ENCODE peak calls at places on chromosomes 2 and 18, in seven cellular contexts. Y is PC-3, A is upper lobe of right lung, P is body of pancreas, K is coronary artery, R is WERI-Rb-1, I is vagina. B is an unnamed sample.

GRCh38 chr2:218381916-218382366 is at the start of gene SLC11A1:
- DNase-seq in I (no peak), P (peak; percentile 83), A (peak; percentile 90), R (no peak), Y (no peak), K (peak; percentile 80), B (peak; percentile 27)

GRCh38 chr2:96468904-96469303 is 36.3 kb downstream of the NEURL3 start:
- DNase-seq in K (no peak), R (no peak), I (no peak), Y (no peak), P (no peak), A (no peak), B (no peak)

GRCh38 chr2:16645088-16645487 is 20.5 kb downstream of the CYRIA start:
- DNase-seq in Y (no peak), R (no peak), A (no peak), I (no peak), K (no peak), P (no peak), B (no peak)

GRCh38 chr2:166932032-166932431 is 43.8 kb downstream of the XIRP2 start:
- DNase-seq in I (no peak), Y (peak; percentile 67), K (no peak), R (no peak), A (no peak), P (no peak), B (no peak)

GRCh38 chr2:10532631-10533101 is 84.5 kb upstream of the ODC1 start:
- DNase-seq in P (no peak), R (peak; percentile 6), Y (peak; percentile 83), K (no peak), I (no peak), A (no peak), B (no peak)

GRCh38 chr2:215540646-215541045 is 104.8 kb upstream of the FN1 start:
- DNase-seq in Y (peak; percentile 90), K (no peak), R (no peak), A (no peak), P (no peak), I (no peak), B (no peak)

GRCh38 chr2:44075536-44075935 is 79.7 kb upstream of the LRPPRC start:
- DNase-seq in R (no peak), Y (no peak), K (no peak), P (no peak), A (no peak), I (no peak), B (no peak)

GRCh38 chr18:58768293-58768974 is 96.2 kb upstream of the ZNF532 start:
- DNase-seq in I (no peak), A (peak; percentile 86), Y (peak; percentile 74), P (peak; percentile 73), R (peak; percentile 84), K (peak; percentile 78), B (peak; percentile 38)

GRCh38 chr2:120520929-120521912 is 175.3 kb downstream of the INHBB start:
- DNase-seq in Y (peak; percentile 79), R (peak; percentile 85), K (no peak), I (no peak), A (no peak), P (peak; percentile 65), B (no peak)

GRCh38 chr18:64659186-64659585 is 510.3 kb upstream of the LINC00305 start:
- DNase-seq in A (no peak), I (no peak), Y (no peak), P (no peak), K (no peak), R (peak; percentile 58), B (no peak)

GRCh38 chr18:37980556-37980955 is 415.0 kb upstream of the CELF4 start:
- DNase-seq in I (no peak), P (no peak), Y (no peak), A (no peak), R (no peak), K (no peak), B (no peak)

GRCh38 chr18:56888978-56889377 is 237.8 kb downstream of the WDR7 start:
- DNase-seq in P (no peak), I (no peak), R (no peak), K (no peak), Y (no peak), A (no peak), B (no peak)
- H3K27ac ChIP-seq in P (no peak overlapping the region), I (no peak overlapping the region), R (no peak overlapping the region), K (no peak overlapping the region), Y (no peak overlapping the region), A (no peak overlapping the region), B (no peak overlapping the region)

GRCh38 chr2:205688417-205689200 is 6.3 kb downstream of the NRP2 start:
- DNase-seq in I (no peak), R (no peak), P (no peak), K (no peak), A (no peak), Y (no peak), B (no peak)

GRCh38 chr2:205687018-205687956 is 5.0 kb downstream of the NRP2 start:
- DNase-seq in P (no peak), Y (no peak), R (no peak), K (no peak), A (no peak), I (no peak), B (no peak)

GRCh38 chr2:205684871-205685313 is 2.6 kb downstream of the NRP2 start:
- DNase-seq in A (peak; percentile 73), K (no peak), P (no peak), Y (no peak), I (no peak), R (no peak), B (no peak)

GRCh38 chr2:205685314-205686230 is 3.3 kb downstream of the NRP2 start:
- DNase-seq in K (peak; percentile 82), R (no peak), Y (peak; percentile 63), A (peak; percentile 79), P (peak; percentile 12), I (no peak), B (no peak)

GRCh38 chr2:205686231-205687017 is 4.1 kb downstream of the NRP2 start:
- DNase-seq in P (no peak), I (no peak), K (no peak), Y (no peak), A (no peak), R (no peak), B (no peak)
- H3K27ac ChIP-seq in P (no peak overlapping the region), I (peak overlapping the region; percentile 89), K (peak overlapping the region; percentile 93), Y (no peak overlapping the region), A (peak overlapping the region; percentile 70), R (no peak overlapping the region), B (peak overlapping the region; percentile 83)

GRCh38 chr2:140064241-140064640 is 1284.1 kb upstream of the NXPH2 start:
- DNase-seq in R (no peak), A (no peak), I (no peak), Y (no peak), P (no peak), K (no peak), B (no peak)
- H3K27ac ChIP-seq in R (no peak overlapping the region), A (no peak overlapping the region), I (no peak overlapping the region), Y (no peak overlapping the region), P (no peak overlapping the region), K (no peak overlapping the region), B (no peak overlapping the region)

GRCh38 chr2:191009541-191010374 is 4.2 kb downstream of the STAT1 start:
- DNase-seq in K (no peak), R (no peak), I (no peak), Y (peak; percentile 67), A (no peak), P (no peak), B (no peak)
- H3K27ac ChIP-seq in K (no peak overlapping the region), R (no peak overlapping the region), I (no peak overlapping the region), Y (peak overlapping the region; percentile 13), A (no peak overlapping the region), P (no peak overlapping the region), B (no peak overlapping the region)

DNA sequence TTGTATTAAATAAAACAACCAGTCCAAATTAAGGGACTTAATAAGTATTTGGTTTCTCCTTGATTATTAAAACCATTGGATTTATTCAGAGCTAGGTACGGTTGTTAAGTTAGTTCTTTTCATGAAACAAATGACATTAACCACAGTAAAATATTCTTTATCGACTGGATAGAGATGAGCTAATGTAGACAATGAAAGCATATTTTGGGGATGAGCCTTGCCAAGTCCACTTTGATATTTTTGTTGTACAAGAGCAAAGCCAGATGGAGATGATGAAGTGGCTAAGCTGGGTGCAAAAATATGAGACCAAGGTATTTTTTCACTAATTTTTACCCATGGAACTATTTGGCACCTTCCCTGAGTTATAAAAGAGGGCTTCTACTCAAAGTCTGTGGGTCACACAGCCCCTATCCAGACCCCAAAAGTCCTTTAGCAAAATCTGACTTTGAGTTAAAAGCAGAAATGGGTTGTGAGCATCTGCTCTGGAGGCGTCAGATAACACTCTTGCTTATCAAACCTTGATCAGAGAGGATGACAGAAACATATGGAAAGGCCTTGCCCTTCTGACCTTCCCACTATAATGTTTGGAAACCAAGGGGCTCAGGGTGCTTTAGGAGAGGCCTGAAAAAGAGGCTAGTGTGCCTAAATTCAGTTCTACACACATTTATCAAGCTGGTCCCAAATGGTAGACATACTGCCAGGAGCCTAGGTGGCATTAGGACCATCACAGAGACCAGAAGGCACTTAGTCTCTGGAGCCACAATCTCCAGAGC is 456.8 kb downstream of the MTX2 start:
- DNase-seq in P (no peak), A (no peak), K (no peak), I (no peak), Y (no peak), R (no peak), B (no peak)
- H3K27ac ChIP-seq in P (no peak overlapping the region), A (no peak overlapping the region), K (no peak overlapping the region), I (no peak overlapping the region), Y (no peak overlapping the region), R (no peak overlapping the region), B (no peak overlapping the region)

GRCh38 chr2:28544069-28544346 is 48.1 kb downstream of the PLB1 start:
- DNase-seq in P (no peak), K (no peak), Y (no peak), R (no peak), A (no peak), I (no peak), B (no peak)

GRCh38 chr2:28544405-28544914 is 48.6 kb downstream of the PLB1 start:
- DNase-seq in K (no peak), R (no peak), Y (no peak), I (no peak), P (no peak), A (no peak), B (no peak)

GRCh38 chr2:28545590-28546195 is 49.8 kb downstream of the PLB1 start:
- DNase-seq in R (no peak), I (no peak), P (no peak), A (no peak), Y (no peak), K (no peak), B (no peak)

GRCh38 chr2:28546242-28546641 is 50.4 kb downstream of the PLB1 start:
- DNase-seq in I (no peak), R (peak; percentile 45), Y (no peak), A (no peak), K (no peak), P (no peak), B (no peak)

GRCh38 chr2:28544915-28545589 is 49.2 kb downstream of the PLB1 start:
- DNase-seq in A (no peak), I (no peak), P (no peak), Y (peak; percentile 24), K (no peak), R (no peak), B (no peak)
- H3K27ac ChIP-seq in A (no peak overlapping the region), I (no peak overlapping the region), P (no peak overlapping the region), Y (no peak overlapping the region), K (no peak overlapping the region), R (no peak overlapping the region), B (no peak overlapping the region)

DNA sequence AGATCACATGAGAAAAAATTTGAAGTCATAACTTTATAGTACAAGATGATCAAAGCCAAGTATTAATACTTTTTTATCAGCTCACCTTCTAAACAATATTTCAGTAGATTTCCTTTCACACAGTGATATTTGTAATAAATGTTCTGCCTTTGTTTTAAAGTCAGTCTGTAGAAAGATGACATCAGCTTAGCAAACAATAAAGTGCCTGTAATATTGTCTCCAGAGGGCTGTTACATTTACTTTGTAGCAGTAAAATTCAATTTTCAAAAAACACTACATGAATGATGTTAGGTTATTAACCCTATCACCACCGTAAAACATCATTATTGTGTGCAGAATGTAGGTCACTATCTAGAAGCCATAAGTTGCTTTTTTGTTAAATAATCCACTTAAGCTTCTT is 49.6 kb downstream of the ZEB2 start:
- DNase-seq in K (no peak), I (no peak), A (no peak), P (no peak), R (no peak), Y (peak; percentile 27), B (no peak)
- H3K27ac ChIP-seq in K (peak overlapping the region; percentile 8), I (no peak overlapping the region), A (no peak overlapping the region), P (no peak overlapping the region), R (no peak overlapping the region), Y (no peak overlapping the region), B (peak overlapping the region; percentile 92)

B was measured in substantia nigra.